ENCODE peak calls at places on chromosomes 12 and 14, in eight cellular contexts. One of them, this sample, is unnamed.

GRCh38 chr12:848519-849191 is 96.3 kb downstream of the WNK1 start:
- DNase-seq in AG09309: no peak
- DNase-seq in astrocyte of the spinal cord: peak; percentile 33
- DNase-seq in GM12878: no peak
- DNase-seq in cardiac fibroblast: peak; percentile 28
- DNase-seq in bronchial epithelial cell: no peak
- DNase-seq in H7: no peak
- DNase-seq in K562: no peak
- DNase-seq in this sample: peak; percentile 21

GRCh38 chr12:89351489-89352241 is 636 bp downstream of the DUSP6 start:
- DNase-seq in bronchial epithelial cell: no peak
- DNase-seq in GM12878: no peak
- DNase-seq in AG09309: no peak
- DNase-seq in astrocyte of the spinal cord: no peak
- DNase-seq in cardiac fibroblast: no peak
- DNase-seq in H7: peak; percentile 67
- DNase-seq in K562: no peak
- DNase-seq in this sample: no peak

GRCh38 chr14:59346796-59347510 is 118.2 kb downstream of the GPR135 start:
- DNase-seq in H7: no peak
- DNase-seq in cardiac fibroblast: peak; percentile 18
- DNase-seq in GM12878: no peak
- DNase-seq in astrocyte of the spinal cord: no peak
- DNase-seq in AG09309: no peak
- DNase-seq in bronchial epithelial cell: no peak
- DNase-seq in K562: no peak
- DNase-seq in this sample: no peak

GRCh38 chr12:77724367-77724957 is 106.2 kb upstream of the NAV3 start:
- DNase-seq in K562: no peak
- DNase-seq in astrocyte of the spinal cord: peak; percentile 65
- DNase-seq in bronchial epithelial cell: peak; percentile 52
- DNase-seq in H7: no peak
- DNase-seq in cardiac fibroblast: peak; percentile 73
- DNase-seq in GM12878: no peak
- DNase-seq in AG09309: peak; percentile 13
- DNase-seq in this sample: peak; percentile 54

GRCh38 chr12:110245278-110245868 is 35.7 kb upstream of the ATP2A2 start:
- DNase-seq in GM12878: no peak
- DNase-seq in bronchial epithelial cell: no peak
- DNase-seq in cardiac fibroblast: no peak
- DNase-seq in H7: peak; percentile 70
- DNase-seq in astrocyte of the spinal cord: no peak
- DNase-seq in AG09309: no peak
- DNase-seq in K562: peak; percentile 34
- DNase-seq in this sample: peak; percentile 37

GRCh38 chr12:79563021-79563739 is 127.6 kb downstream of the PAWR start:
- DNase-seq in bronchial epithelial cell: peak; percentile 26
- DNase-seq in H7: no peak
- DNase-seq in cardiac fibroblast: no peak
- DNase-seq in GM12878: no peak
- DNase-seq in astrocyte of the spinal cord: no peak
- DNase-seq in K562: no peak
- DNase-seq in AG09309: no peak
- DNase-seq in this sample: peak; percentile 21

GRCh38 chr12:80269953-80270552 is 170.7 kb downstream of the OTOGL start:
- DNase-seq in GM12878: no peak
- DNase-seq in astrocyte of the spinal cord: peak; percentile 62
- DNase-seq in H7: no peak
- DNase-seq in AG09309: no peak
- DNase-seq in K562: peak; percentile 41
- DNase-seq in bronchial epithelial cell: peak; percentile 53
- DNase-seq in cardiac fibroblast: peak; percentile 67
- DNase-seq in this sample: peak; percentile 60

GRCh38 chr12:11827096-11827841 is 177.8 kb downstream of the ETV6 start:
- DNase-seq in H7: no peak
- DNase-seq in K562: peak; percentile 27
- DNase-seq in astrocyte of the spinal cord: no peak
- DNase-seq in GM12878: no peak
- DNase-seq in AG09309: no peak
- DNase-seq in cardiac fibroblast: no peak
- DNase-seq in bronchial epithelial cell: no peak
- DNase-seq in this sample: peak; percentile 29

GRCh38 chr12:79932393-79932792 is 2.5 kb downstream of the PPP1R12A start:
- DNase-seq in GM12878: no peak
- DNase-seq in bronchial epithelial cell: no peak
- DNase-seq in AG09309: no peak
- DNase-seq in H7: no peak
- DNase-seq in astrocyte of the spinal cord: no peak
- DNase-seq in cardiac fibroblast: no peak
- DNase-seq in K562: peak; percentile 71
- DNase-seq in this sample: no peak

GRCh38 chr12:11653215-11653753 is 3.8 kb downstream of the ETV6 start:
- DNase-seq in bronchial epithelial cell: no peak
- DNase-seq in cardiac fibroblast: peak; percentile 41
- DNase-seq in H7: no peak
- DNase-seq in astrocyte of the spinal cord: no peak
- DNase-seq in GM12878: peak; percentile 69
- DNase-seq in AG09309: no peak
- DNase-seq in K562: peak; percentile 12
- DNase-seq in this sample: no peak

GRCh38 chr12:91819132-91819447 is 326.6 kb downstream of the BTG1 start:
- DNase-seq in bronchial epithelial cell: no peak
- DNase-seq in GM12878: no peak
- DNase-seq in cardiac fibroblast: peak; percentile 3
- DNase-seq in K562: no peak
- DNase-seq in astrocyte of the spinal cord: no peak
- DNase-seq in H7: no peak
- DNase-seq in AG09309: no peak
- DNase-seq in this sample: no peak

GRCh38 chr12:76505050-76505449 is 54.5 kb downstream of the OSBPL8 start:
- DNase-seq in AG09309: no peak
- DNase-seq in H7: no peak
- DNase-seq in GM12878: no peak
- DNase-seq in K562: no peak
- DNase-seq in astrocyte of the spinal cord: no peak
- DNase-seq in cardiac fibroblast: no peak
- DNase-seq in bronchial epithelial cell: no peak
- DNase-seq in this sample: no peak

GRCh38 chr12:10398168-10398567 is 8.3 kb upstream of the KLRK1 start:
- DNase-seq in cardiac fibroblast: no peak
- DNase-seq in K562: no peak
- DNase-seq in H7: no peak
- DNase-seq in bronchial epithelial cell: no peak
- DNase-seq in AG09309: no peak
- DNase-seq in astrocyte of the spinal cord: no peak
- DNase-seq in GM12878: no peak
- DNase-seq in this sample: no peak

GRCh38 chr12:10393291-10393690 is 3.5 kb upstream of the KLRK1 start:
- DNase-seq in bronchial epithelial cell: no peak
- DNase-seq in AG09309: no peak
- DNase-seq in K562: no peak
- DNase-seq in GM12878: no peak
- DNase-seq in astrocyte of the spinal cord: no peak
- DNase-seq in H7: no peak
- DNase-seq in cardiac fibroblast: no peak
- DNase-seq in this sample: no peak

GRCh38 chr12:10397311-10397710 is 7.5 kb upstream of the KLRK1 start:
- DNase-seq in H7: no peak
- DNase-seq in GM12878: no peak
- DNase-seq in astrocyte of the spinal cord: no peak
- DNase-seq in K562: no peak
- DNase-seq in AG09309: no peak
- DNase-seq in bronchial epithelial cell: no peak
- DNase-seq in cardiac fibroblast: no peak
- DNase-seq in this sample: no peak

GRCh38 chr12:10392394-10392930 is 2.6 kb upstream of the KLRK1 start:
- DNase-seq in AG09309: peak; percentile 89
- DNase-seq in astrocyte of the spinal cord: peak; percentile 98
- DNase-seq in K562: peak; percentile 52
- DNase-seq in H7: no peak
- DNase-seq in cardiac fibroblast: peak; percentile 98
- DNase-seq in GM12878: peak; percentile 77
- DNase-seq in bronchial epithelial cell: peak; percentile 94
- DNase-seq in this sample: peak; percentile 93

DNA sequence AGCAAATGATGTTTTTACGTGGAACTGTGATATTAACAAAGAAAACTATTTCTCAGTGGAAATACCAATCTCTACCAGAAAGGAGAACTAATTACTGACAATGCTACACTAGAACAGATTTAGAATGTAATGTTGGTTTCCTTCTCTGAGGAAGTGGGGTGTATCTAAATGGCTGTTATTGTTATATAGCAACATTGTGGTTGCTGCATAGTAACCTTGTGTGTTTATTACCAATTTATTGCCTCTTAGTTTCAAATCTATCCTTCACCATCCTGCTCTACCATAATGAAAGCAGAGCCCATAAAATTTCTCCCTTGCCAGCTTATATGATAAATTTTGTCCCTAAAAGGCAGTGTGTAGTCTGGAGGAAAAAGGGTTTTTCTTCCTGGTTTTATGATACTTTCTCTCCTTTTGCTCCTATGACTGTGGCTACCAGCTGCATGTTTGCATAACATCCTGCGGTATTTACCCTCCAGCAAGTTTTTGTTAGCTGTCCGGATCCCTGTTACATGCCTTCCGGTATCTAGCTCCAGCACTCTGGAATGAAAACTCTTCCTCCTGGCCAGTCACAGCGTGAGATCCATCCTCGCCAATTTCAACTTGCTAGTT is 5.7 kb upstream of the KLRK1 start:
- DNase-seq in astrocyte of the spinal cord: peak; percentile 93
- DNase-seq in GM12878: peak; percentile 60
- DNase-seq in cardiac fibroblast: peak; percentile 78
- DNase-seq in bronchial epithelial cell: peak; percentile 92
- DNase-seq in H7: no peak
- DNase-seq in K562: no peak
- DNase-seq in AG09309: peak; percentile 85
- DNase-seq in this sample: peak; percentile 92
- H3K4me3 ChIP-seq in astrocyte of the spinal cord: no peak overlapping the region
- H3K4me3 ChIP-seq in GM12878: no peak overlapping the region
- H3K4me3 ChIP-seq in cardiac fibroblast: no peak overlapping the region
- H3K4me3 ChIP-seq in bronchial epithelial cell: no peak overlapping the region
- H3K4me3 ChIP-seq in H7: no peak overlapping the region
- H3K4me3 ChIP-seq in K562: no peak overlapping the region
- H3K4me3 ChIP-seq in AG09309: no peak overlapping the region
- H3K4me3 ChIP-seq in this sample: no peak overlapping the region

GRCh38 chr14:36816481-36816880 is 154.8 kb downstream of the PAX9 start:
- DNase-seq in bronchial epithelial cell: peak; percentile 83
- DNase-seq in K562: no peak
- DNase-seq in cardiac fibroblast: no peak
- DNase-seq in AG09309: no peak
- DNase-seq in GM12878: no peak
- DNase-seq in astrocyte of the spinal cord: no peak
- DNase-seq in H7: no peak
- DNase-seq in this sample: peak; percentile 82
- H3K4me3 ChIP-seq in bronchial epithelial cell: no peak overlapping the region
- H3K4me3 ChIP-seq in K562: no peak overlapping the region
- H3K4me3 ChIP-seq in cardiac fibroblast: no peak overlapping the region
- H3K4me3 ChIP-seq in AG09309: no peak overlapping the region
- H3K4me3 ChIP-seq in GM12878: no peak overlapping the region
- H3K4me3 ChIP-seq in astrocyte of the spinal cord: no peak overlapping the region
- H3K4me3 ChIP-seq in H7: no peak overlapping the region
- H3K4me3 ChIP-seq in this sample: no peak overlapping the region

DNA sequence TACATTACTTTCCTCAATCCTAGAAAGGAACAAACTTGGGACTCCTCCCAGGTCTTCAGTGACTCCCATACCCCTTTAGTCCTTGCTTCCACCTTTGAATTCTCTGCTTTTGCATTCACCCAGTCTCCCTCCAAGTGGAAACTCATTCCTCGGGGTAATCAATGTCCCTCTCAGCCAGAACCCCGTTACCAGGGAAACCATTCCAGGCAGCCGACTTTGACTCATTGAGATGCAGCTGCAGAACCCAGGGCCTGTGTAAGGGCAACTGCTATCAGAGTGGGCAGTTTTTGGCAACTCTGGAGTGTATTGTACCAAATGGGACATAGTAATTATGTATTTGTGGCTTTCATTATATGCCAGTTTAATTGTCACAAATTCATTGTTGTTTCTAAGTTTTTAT is 186.2 kb downstream of the NRXN3 start:
- DNase-seq in bronchial epithelial cell: no peak
- DNase-seq in AG09309: no peak
- DNase-seq in astrocyte of the spinal cord: no peak
- DNase-seq in cardiac fibroblast: no peak
- DNase-seq in H7: peak; percentile 4
- DNase-seq in K562: no peak
- DNase-seq in GM12878: no peak
- DNase-seq in this sample: no peak
- H3K4me3 ChIP-seq in bronchial epithelial cell: no peak overlapping the region
- H3K4me3 ChIP-seq in AG09309: no peak overlapping the region
- H3K4me3 ChIP-seq in astrocyte of the spinal cord: no peak overlapping the region
- H3K4me3 ChIP-seq in cardiac fibroblast: no peak overlapping the region
- H3K4me3 ChIP-seq in H7: no peak overlapping the region
- H3K4me3 ChIP-seq in K562: no peak overlapping the region
- H3K4me3 ChIP-seq in GM12878: no peak overlapping the region
- H3K4me3 ChIP-seq in this sample: no peak overlapping the region

DNA sequence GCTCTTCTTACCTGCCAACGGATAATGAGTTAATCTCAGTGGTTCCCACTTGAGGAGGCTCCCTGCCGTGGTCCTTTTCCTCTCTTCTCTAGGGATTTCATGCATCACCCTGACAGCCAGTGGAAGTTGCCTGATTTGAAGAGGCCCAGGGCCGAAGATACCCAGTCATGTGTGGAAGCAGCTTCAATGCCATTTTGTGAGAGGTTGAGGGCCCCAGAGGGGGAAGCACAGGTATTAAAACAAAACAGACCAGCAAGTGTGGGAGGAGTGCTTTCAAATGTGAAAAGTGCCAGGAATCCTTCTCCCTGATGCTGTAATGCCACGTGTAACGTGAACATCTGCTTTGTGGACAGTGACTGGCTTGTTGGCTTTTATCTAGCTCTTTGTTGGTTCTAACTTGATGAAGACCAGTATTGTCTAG is 1.5 kb downstream of the TCP11L2 start:
- DNase-seq in astrocyte of the spinal cord: no peak
- DNase-seq in K562: no peak
- DNase-seq in GM12878: no peak
- DNase-seq in bronchial epithelial cell: no peak
- DNase-seq in cardiac fibroblast: no peak
- DNase-seq in AG09309: no peak
- DNase-seq in H7: no peak
- DNase-seq in this sample: no peak
- H3K4me3 ChIP-seq in astrocyte of the spinal cord: no peak overlapping the region
- H3K4me3 ChIP-seq in K562: no peak overlapping the region
- H3K4me3 ChIP-seq in GM12878: no peak overlapping the region
- H3K4me3 ChIP-seq in bronchial epithelial cell: no peak overlapping the region
- H3K4me3 ChIP-seq in cardiac fibroblast: no peak overlapping the region
- H3K4me3 ChIP-seq in AG09309: peak overlapping the region; percentile 93
- H3K4me3 ChIP-seq in H7: no peak overlapping the region
- H3K4me3 ChIP-seq in this sample: no peak overlapping the region

GRCh38 chr14:66247662-66248061 is 238.5 kb upstream of the CCDC196 start:
- DNase-seq in GM12878: no peak
- DNase-seq in astrocyte of the spinal cord: no peak
- DNase-seq in H7: no peak
- DNase-seq in cardiac fibroblast: no peak
- DNase-seq in AG09309: no peak
- DNase-seq in K562: no peak
- DNase-seq in bronchial epithelial cell: no peak
- DNase-seq in this sample: peak; percentile 11
- H3K4me3 ChIP-seq in GM12878: no peak overlapping the region
- H3K4me3 ChIP-seq in astrocyte of the spinal cord: no peak overlapping the region
- H3K4me3 ChIP-seq in H7: no peak overlapping the region
- H3K4me3 ChIP-seq in cardiac fibroblast: no peak overlapping the region
- H3K4me3 ChIP-seq in AG09309: no peak overlapping the region
- H3K4me3 ChIP-seq in K562: no peak overlapping the region
- H3K4me3 ChIP-seq in bronchial epithelial cell: no peak overlapping the region
- H3K4me3 ChIP-seq in this sample: no peak overlapping the region

This sample was measured in epithelial cell of esophagus.